ENCODE peak calls at places on chromosomes 13 and 19, in four cellular contexts. G, E, Y and B are unnamed samples. For H3K9me3 and H3K4me1, the result is how much of the 10 kb centered on the place peaks cover.

GRCh38 chr13:56888455-56888854 is 252.3 kb upstream of the PRR20A start:
- DNase-seq in G (no peak), Y (no peak), E (no peak), B (no peak)

GRCh38 chr19:42150353-42150752 is 18.1 kb upstream of the POU2F2 start:
- DNase-seq in Y (no peak), G (no peak), E (no peak), B (no peak)

GRCh38 chr13:52782486-52783448 is 43.1 kb upstream of the CNMD start:
- DNase-seq in E (no peak), Y (no peak), G (peak), B (no peak)

GRCh38 chr19:41297628-41298326 is 12.2 kb upstream of the CCDC97 start:
- DNase-seq in G (no peak), E (no peak), Y (no peak), B (no peak)

GRCh38 chr13:43516401-43516826 is 270.4 kb downstream of the ENOX1 start:
- DNase-seq in Y (peak), G (no peak), E (peak), B (no peak)

GRCh38 chr13:110507678-110508381 is 53.7 kb downstream of the RAB20 start:
- DNase-seq in Y (no peak), G (peak), E (no peak), B (no peak)

GRCh38 chr13:102402292-102402691 is 444 bp upstream of the FGF14 start:
- DNase-seq in E (no peak), Y (peak), G (peak), B (peak)

GRCh38 chr13:113582841-113583631 is 1.5 kb upstream of the TFDP1 start:
- DNase-seq in Y (no peak), E (peak), G (no peak), B (no peak)

GRCh38 chr13:74651121-74651520 is 516.9 kb upstream of the KLF12 start:
- DNase-seq in Y (no peak), G (no peak), E (no peak), B (no peak)

GRCh38 chr13:109868583-109869311 is 82.4 kb upstream of the IRS2 start:
- DNase-seq in E (no peak), G (no peak), Y (peak), B (no peak)

GRCh38 chr13:98014766-98015165 is 61.3 kb downstream of the IPO5 start:
- DNase-seq in Y (peak), G (no peak), E (no peak), B (no peak)

GRCh38 chr13:111152836-111153235 is 37.7 kb downstream of the ARHGEF7 start:
- DNase-seq in Y (no peak), E (no peak), G (no peak), B (no peak)

GRCh38 chr19:776549-776948 is 20.7 kb upstream of the PTBP1 start:
- DNase-seq in G (no peak), E (no peak), Y (no peak), B (no peak)

GRCh38 chr13:71879129-71879535 is 12.1 kb upstream of the DACH1 start:
- DNase-seq in Y (peak), G (no peak), E (no peak), B (no peak)

GRCh38 chr19:4524808-4525562 is 6.7 kb upstream of the PLIN4 start:
- DNase-seq in G (peak), Y (no peak), E (no peak), B (no peak)

GRCh38 chr19:3775374-3775711 is 3.3 kb upstream of the RAX2 start:
- DNase-seq in E (no peak), Y (no peak), G (no peak), B (no peak)

GRCh38 chr13:112072531-112073244 is 5.7 kb downstream of the SOX1 start:
- DNase-seq in G (no peak), Y (no peak), E (no peak), B (no peak)

GRCh38 chr19:40466219-40467006 is at the start of gene SPTBN4:
- DNase-seq in Y (no peak), E (peak), G (no peak), B (peak)

GRCh38 chr13:46593403-46593802 is 40.4 kb downstream of the LRCH1 start:
- DNase-seq in Y (no peak), G (no peak), E (no peak), B (no peak)

GRCh38 chr13:80473695-80474094 is 132.8 kb upstream of the SPRY2 start:
- DNase-seq in E (no peak), G (no peak), Y (peak), B (no peak)

GRCh38 chr19:45866400-45867176 is 2.5 kb downstream of the FOXA3 start:
- DNase-seq in E (no peak), Y (no peak), G (no peak), B (no peak)
- H3K4me3 ChIP-seq in E (no peak), Y (no peak), G (no peak), B (no peak)

DNA sequence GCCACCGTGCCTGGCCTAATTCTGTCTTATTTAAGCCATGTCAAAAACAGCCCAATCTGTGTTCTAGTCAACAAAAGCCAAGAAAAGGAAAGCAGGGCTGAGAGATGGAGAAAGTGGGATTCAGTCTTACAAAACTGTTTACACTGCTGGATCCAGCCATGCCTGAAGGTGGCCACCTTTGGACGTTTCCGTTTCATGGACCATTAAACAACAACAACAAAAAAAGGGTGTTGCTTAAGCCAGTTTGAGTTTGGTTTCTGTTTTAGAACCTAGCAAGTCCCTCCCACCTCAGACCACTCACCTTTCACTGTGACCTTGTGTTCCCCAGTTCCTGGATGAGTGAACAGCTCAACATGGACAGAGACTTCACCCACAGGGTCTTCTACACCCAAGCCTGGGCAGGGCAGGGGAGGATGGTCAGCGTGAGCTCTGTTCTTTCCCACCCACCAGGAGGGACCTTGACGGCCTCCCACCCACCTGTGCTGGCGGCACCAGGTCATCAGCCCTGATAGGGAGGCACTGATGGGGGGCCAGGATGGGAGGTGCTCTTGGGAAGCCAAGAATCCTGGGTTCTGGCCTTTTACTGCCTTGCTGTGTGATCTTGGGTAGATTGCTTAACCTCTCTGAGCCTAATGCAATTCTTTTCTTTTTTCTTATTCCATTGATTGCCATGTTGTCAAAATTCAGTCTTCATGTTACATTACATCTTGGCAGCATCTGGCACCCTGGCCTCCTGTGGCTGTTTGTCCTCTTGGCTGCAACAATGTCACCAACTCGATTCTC is 56.2 kb downstream of the COLGALT1 start:
- DNase-seq in Y (no peak), G (no peak), E (no peak), B (no peak)
- H3K9me3 ChIP-seq in Y (under half), G (under half), E (under half), B (under half)

GRCh38 chr13:99347911-99348451 is 40.8 kb upstream of the GPR183 start:
- DNase-seq in Y (no peak), E (no peak), G (no peak), B (no peak)
- H3K4me1 ChIP-seq in Y (under half), E (under half), G (under half), B (under half)

GRCh38 chr13:21137696-21138095 is 38.7 kb downstream of the SKA3 start:
- DNase-seq in Y (peak), G (no peak), E (no peak), B (no peak)

GRCh38 chr13:21139374-21139773 is 37.0 kb downstream of the SKA3 start:
- DNase-seq in Y (no peak), E (no peak), G (no peak), B (peak)

GRCh38 chr13:21138561-21138960 is 37.8 kb downstream of the SKA3 start:
- DNase-seq in G (no peak), E (no peak), Y (no peak), B (no peak)

GRCh38 chr13:21147827-21148226 is 28.5 kb downstream of the SKA3 start:
- DNase-seq in E (no peak), G (no peak), Y (no peak), B (no peak)

GRCh38 chr13:21142766-21143165 is 33.6 kb downstream of the SKA3 start:
- DNase-seq in G (no peak), Y (no peak), E (no peak), B (no peak)
- H3K4me3 ChIP-seq in G (peak), Y (no peak), E (no peak), B (no peak)

GRCh38 chr19:57587529-57587928 is 3.6 kb downstream of the ZIK1 start:
- DNase-seq in Y (peak), E (no peak), G (no peak), B (no peak)
- H3K9me3 ChIP-seq in Y (half or more), E (under half), G (half or more), B (half or more)

GRCh38 chr19:31289976-31290375 is 59.3 kb downstream of the TSHZ3 start:
- DNase-seq in E (no peak), Y (no peak), G (no peak), B (no peak)

GRCh38 chr19:31292639-31293185 is 56.5 kb downstream of the TSHZ3 start:
- DNase-seq in G (no peak), Y (no peak), E (no peak), B (no peak)

GRCh38 chr19:31294189-31294588 is 55.0 kb downstream of the TSHZ3 start:
- DNase-seq in G (no peak), E (no peak), Y (no peak), B (no peak)

GRCh38 chr19:31289381-31289880 is 59.8 kb downstream of the TSHZ3 start:
- DNase-seq in G (no peak), Y (no peak), E (no peak), B (no peak)

GRCh38 chr19:31290926-31291590 is 58.2 kb downstream of the TSHZ3 start:
- DNase-seq in G (no peak), E (no peak), Y (peak), B (no peak)
- H3K4me1 ChIP-seq in G (under half), E (under half), Y (under half), B (under half)

DNA sequence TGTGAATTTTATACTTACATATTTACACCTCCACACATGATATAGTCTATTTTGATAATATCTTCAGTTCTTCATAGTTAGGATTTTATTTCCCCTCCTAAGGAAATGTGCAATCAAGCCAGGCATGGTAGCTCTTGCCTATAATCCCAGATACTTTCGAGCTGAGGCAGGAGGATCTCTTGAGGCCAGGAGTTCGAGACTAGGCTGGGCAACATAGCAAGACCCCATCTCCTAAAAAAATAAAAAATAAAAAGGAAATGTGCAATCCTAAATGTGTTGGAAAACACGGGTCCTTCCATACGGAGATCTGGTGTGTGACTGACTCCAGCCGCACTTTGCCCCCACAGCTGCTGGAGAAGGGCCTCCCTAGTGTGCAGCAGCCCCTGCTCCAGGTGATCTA is 71.5 kb downstream of the ZAR1L start:
- DNase-seq in G (no peak), E (no peak), Y (no peak), B (no peak)
- H3K4me3 ChIP-seq in G (no peak), E (no peak), Y (no peak), B (no peak)

GRCh38 chr19:52155596-52156359 is 15.6 kb downstream of the ZNF836 start:
- DNase-seq in G (no peak), Y (no peak), E (no peak), B (no peak)
- H3K9me3 ChIP-seq in G (half or more), Y (half or more), E (under half), B (under half)

GRCh38 chr19:13847033-13847899 is 29.7 kb upstream of the NANOS3 start:
- DNase-seq in Y (peak), G (peak), E (peak), B (peak)
- H3K4me1 ChIP-seq in Y (under half), G (half or more), E (half or more), B (under half)

GRCh38 chr19:17183271-17183757 is 31.8 kb upstream of the USE1 start:
- DNase-seq in G (no peak), E (no peak), Y (no peak), B (no peak)
- H3K4me3 ChIP-seq in G (no peak), E (no peak), Y (no peak), B (no peak)